ENCODE peak calls at places on chromosomes 7 and 10, in nine cellular contexts. One of them, this sample, is unnamed.

GRCh38 chr7:2525931-2526630 is 6.5 kb downstream of the LFNG start:
- DNase-seq in Daoy: peak
- DNase-seq in adrenal gland: no peak
- DNase-seq in WTC11: no peak
- DNase-seq in uterus: no peak
- DNase-seq in putamen: no peak
- DNase-seq in activated CD4-positive, alpha-beta T cell treated with anti-CD3 and anti-CD28 coated beads, Interleukin-2, amount 50 U/mL, for 1 hour: no peak
- DNase-seq in AG09309: no peak
- DNase-seq in germinal center: no peak
- DNase-seq in this sample: no peak

GRCh38 chr7:81791578-81792524 is 22.0 kb upstream of the HGF start:
- DNase-seq in activated CD4-positive, alpha-beta T cell treated with anti-CD3 and anti-CD28 coated beads, Interleukin-2, amount 50 U/mL, for 1 hour: no peak
- DNase-seq in adrenal gland: no peak
- DNase-seq in WTC11: no peak
- DNase-seq in uterus: no peak
- DNase-seq in putamen: no peak
- DNase-seq in Daoy: no peak
- DNase-seq in AG09309: no peak
- DNase-seq in germinal center: no peak
- DNase-seq in this sample: no peak

GRCh38 chr7:36911788-36912187 is 187.5 kb upstream of the AOAH start:
- DNase-seq in adrenal gland: no peak
- DNase-seq in uterus: no peak
- DNase-seq in WTC11: no peak
- DNase-seq in germinal center: no peak
- DNase-seq in activated CD4-positive, alpha-beta T cell treated with anti-CD3 and anti-CD28 coated beads, Interleukin-2, amount 50 U/mL, for 1 hour: no peak
- DNase-seq in Daoy: no peak
- DNase-seq in AG09309: no peak
- DNase-seq in putamen: no peak
- DNase-seq in this sample: no peak

GRCh38 chr10:130470973-130471372 is 334.8 kb downstream of the GLRX3 start:
- DNase-seq in germinal center: no peak
- DNase-seq in activated CD4-positive, alpha-beta T cell treated with anti-CD3 and anti-CD28 coated beads, Interleukin-2, amount 50 U/mL, for 1 hour: no peak
- DNase-seq in Daoy: no peak
- DNase-seq in AG09309: no peak
- DNase-seq in WTC11: no peak
- DNase-seq in putamen: no peak
- DNase-seq in adrenal gland: no peak
- DNase-seq in uterus: no peak
- DNase-seq in this sample: no peak

GRCh38 chr10:5615263-5615820 is 51.1 kb downstream of the ASB13 start:
- DNase-seq in activated CD4-positive, alpha-beta T cell treated with anti-CD3 and anti-CD28 coated beads, Interleukin-2, amount 50 U/mL, for 1 hour: no peak
- DNase-seq in Daoy: peak
- DNase-seq in WTC11: no peak
- DNase-seq in uterus: no peak
- DNase-seq in germinal center: no peak
- DNase-seq in adrenal gland: no peak
- DNase-seq in AG09309: no peak
- DNase-seq in putamen: no peak
- DNase-seq in this sample: no peak

GRCh38 chr7:150879345-150879744 is 27.0 kb downstream of the AOC1 start:
- DNase-seq in AG09309: no peak
- DNase-seq in germinal center: no peak
- DNase-seq in Daoy: peak
- DNase-seq in adrenal gland: no peak
- DNase-seq in uterus: no peak
- DNase-seq in putamen: no peak
- DNase-seq in WTC11: no peak
- DNase-seq in activated CD4-positive, alpha-beta T cell treated with anti-CD3 and anti-CD28 coated beads, Interleukin-2, amount 50 U/mL, for 1 hour: no peak
- DNase-seq in this sample: no peak

GRCh38 chr10:97444212-97444611 is 1.6 kb downstream of the EXOSC1 start:
- DNase-seq in adrenal gland: no peak
- DNase-seq in AG09309: no peak
- DNase-seq in activated CD4-positive, alpha-beta T cell treated with anti-CD3 and anti-CD28 coated beads, Interleukin-2, amount 50 U/mL, for 1 hour: no peak
- DNase-seq in Daoy: no peak
- DNase-seq in WTC11: no peak
- DNase-seq in germinal center: no peak
- DNase-seq in uterus: no peak
- DNase-seq in putamen: no peak
- DNase-seq in this sample: no peak

GRCh38 chr10:70970830-70971229 is 82.5 kb upstream of the PCBD1 start:
- DNase-seq in Daoy: no peak
- DNase-seq in adrenal gland: no peak
- DNase-seq in AG09309: no peak
- DNase-seq in germinal center: no peak
- DNase-seq in activated CD4-positive, alpha-beta T cell treated with anti-CD3 and anti-CD28 coated beads, Interleukin-2, amount 50 U/mL, for 1 hour: no peak
- DNase-seq in WTC11: no peak
- DNase-seq in uterus: no peak
- DNase-seq in putamen: no peak
- DNase-seq in this sample: peak

GRCh38 chr10:78451592-78451991 is 417.9 kb downstream of the RPS24 start:
- DNase-seq in AG09309: no peak
- DNase-seq in germinal center: no peak
- DNase-seq in adrenal gland: no peak
- DNase-seq in activated CD4-positive, alpha-beta T cell treated with anti-CD3 and anti-CD28 coated beads, Interleukin-2, amount 50 U/mL, for 1 hour: no peak
- DNase-seq in putamen: no peak
- DNase-seq in uterus: peak
- DNase-seq in Daoy: peak
- DNase-seq in WTC11: no peak
- DNase-seq in this sample: no peak

This sample was measured in foreskin keratinocyte.